ENCODE peak calls at places on chromosome 15, in five cellular contexts. Y, S, C, Q and H are unnamed samples.

GRCh38 chr15:85402195-85402921 is 22.0 kb downstream of the AKAP13 start:
- DNase-seq in Y (no peak), S (peak; percentile 16), Q (no peak), C (no peak), H (no peak)

GRCh38 chr15:70066422-70066821 is 31.3 kb downstream of the TLE3 start:
- DNase-seq in Q (no peak), S (no peak), Y (no peak), C (peak; percentile 14), H (no peak)

GRCh38 chr15:27059610-27060202 is 88.7 kb downstream of the GABRG3 start:
- DNase-seq in Q (no peak), C (peak; percentile 31), S (peak; percentile 6), Y (peak; percentile 24), H (no peak)

GRCh38 chr15:100918690-100919480 is at the start of gene LRRK1:
- DNase-seq in Y (no peak), S (peak; percentile 46), Q (no peak), C (peak; percentile 61), H (no peak)

GRCh38 chr15:100901702-100902435 is 17.3 kb upstream of the LRRK1 start:
- DNase-seq in Y (no peak), C (peak; percentile 40), S (no peak), Q (no peak), H (no peak)

GRCh38 chr15:75121547-75121946 is 80.1 kb upstream of the C15orf39 start:
- DNase-seq in Q (no peak), Y (no peak), S (no peak), C (no peak), H (no peak)

GRCh38 chr15:85282504-85283115 is 97.8 kb upstream of the AKAP13 start:
- DNase-seq in Q (no peak), Y (no peak), S (no peak), C (peak; percentile 29), H (no peak)

GRCh38 chr15:40258544-40258943 is 19.7 kb downstream of the PAK6 start:
- DNase-seq in C (no peak), Q (no peak), Y (no peak), S (no peak), H (no peak)

GRCh38 chr15:50148362-50148963 is 29.4 kb upstream of the ATP8B4 start:
- DNase-seq in Q (no peak), S (no peak), C (peak; percentile 83), Y (no peak), H (no peak)

GRCh38 chr15:33395841-33396240 is 85.1 kb downstream of the RYR3 start:
- DNase-seq in C (no peak), Y (no peak), Q (no peak), S (no peak), H (no peak)

GRCh38 chr15:100959066-100960050 is 40.2 kb downstream of the LRRK1 start:
- DNase-seq in Y (no peak), C (peak; percentile 36), Q (no peak), S (no peak), H (no peak)

GRCh38 chr15:76576526-76577279 is 240.1 kb downstream of the ISL2 start:
- DNase-seq in S (no peak), Y (no peak), C (peak; percentile 89), Q (no peak), H (no peak)

GRCh38 chr15:34323217-34323616 is 14.4 kb downstream of the SLC12A6 start:
- DNase-seq in Q (no peak), Y (no peak), S (no peak), C (no peak), H (no peak)

GRCh38 chr15:49832421-49832980 is 211.7 kb downstream of the DTWD1 start:
- DNase-seq in C (peak; percentile 16), Q (no peak), S (peak; percentile 28), Y (no peak), H (no peak)

GRCh38 chr15:68666120-68666811 is 87.5 kb downstream of the CORO2B start:
- DNase-seq in Q (no peak), Y (no peak), C (no peak), S (peak; percentile 9), H (no peak)